ENCODE peak calls at places on chromosomes 1 and 21, in seven cellular contexts. S is neural crest cell, A is cardiac fibroblast, X is AG10803, J is mesothelial cell of epicardium, Y is hepatocyte, L is RWPE1. I is an unnamed sample.

GRCh38 chr1:56002272-56002671 is 577.1 kb downstream of the PLPP3 start:
- DNase-seq in S (no peak), A (no peak), X (no peak), J (no peak), Y (no peak), L (no peak), I (no peak)

GRCh38 chr1:145782166-145783099 is 41.5 kb downstream of the RNF115 start:
- DNase-seq in S (no peak), A (peak), X (peak), J (no peak), Y (no peak), L (peak), I (no peak)

GRCh38 chr21:21385404-21385803 is 387.2 kb downstream of the NCAM2 start:
- DNase-seq in S (no peak), A (peak), X (no peak), J (no peak), Y (no peak), L (no peak), I (no peak)

GRCh38 chr1:55445416-55445815 is 230.3 kb upstream of the USP24 start:
- DNase-seq in S (no peak), A (no peak), X (no peak), J (no peak), Y (no peak), L (no peak), I (peak)

GRCh38 chr1:226979115-226979516 is 39.0 kb downstream of the COQ8A start:
- DNase-seq in S (no peak), A (no peak), X (no peak), J (no peak), Y (no peak), L (no peak), I (no peak)

GRCh38 chr1:46687095-46687659 is 15.5 kb downstream of the TEX38 start:
- DNase-seq in S (no peak), A (peak), X (peak), J (peak), Y (peak), L (no peak), I (no peak)

GRCh38 chr1:41239988-41240610 is 2.0 kb downstream of the SCMH1 start:
- DNase-seq in S (no peak), A (peak), X (peak), J (no peak), Y (peak), L (peak), I (no peak)

GRCh38 chr1:65799601-65800000 is 6.9 kb downstream of the PDE4B start:
- DNase-seq in S (no peak), A (no peak), X (no peak), J (no peak), Y (no peak), L (no peak), I (no peak)

GRCh38 chr1:12013317-12013588 is 6.0 kb upstream of the MIIP start:
- DNase-seq in S (no peak), A (no peak), X (no peak), J (no peak), Y (no peak), L (no peak), I (no peak)

GRCh38 chr1:168867941-168868634 is 139.1 kb upstream of the DPT start:
- DNase-seq in S (no peak), A (no peak), X (no peak), J (no peak), Y (no peak), L (no peak), I (no peak)

GRCh38 chr1:46394108-46394871 is at the start of gene FAAH:
- DNase-seq in S (peak), A (peak), X (peak), J (peak), Y (peak), L (no peak), I (peak)

GRCh38 chr1:3453891-3454810 is at the start of gene ARHGEF16:
- DNase-seq in S (peak), A (peak), X (no peak), J (peak), Y (peak), L (peak), I (no peak)

GRCh38 chr1:200038987-200039848 is 11.7 kb downstream of the NR5A2 start:
- DNase-seq in S (no peak), A (peak), X (peak), J (no peak), Y (peak), L (peak), I (peak)

GRCh38 chr21:21997390-21998333 is 999.5 kb downstream of the NCAM2 start:
- DNase-seq in S (no peak), A (no peak), X (no peak), J (no peak), Y (peak), L (no peak), I (peak)

GRCh38 chr1:9503001-9503675 is 36.1 kb upstream of the SLC25A33 start:
- DNase-seq in S (no peak), A (no peak), X (no peak), J (no peak), Y (no peak), L (no peak), I (no peak)

GRCh38 chr1:79617777-79618176 is 611.2 kb upstream of the ADGRL4 start:
- DNase-seq in S (no peak), A (peak), X (no peak), J (no peak), Y (no peak), L (no peak), I (no peak)

GRCh38 chr1:45913183-45913924 is 109.9 kb downstream of the MAST2 start:
- DNase-seq in S (no peak), A (peak), X (peak), J (no peak), Y (peak), L (no peak), I (peak)

GRCh38 chr1:94773931-94774422 is 46.2 kb upstream of the SLC44A3 start:
- DNase-seq in S (no peak), A (peak), X (peak), J (no peak), Y (peak), L (peak), I (no peak)

GRCh38 chr1:201584510-201584991 is 45.6 kb downstream of the NAV1 start:
- DNase-seq in S (no peak), A (peak), X (peak), J (no peak), Y (peak), L (no peak), I (no peak)

GRCh38 chr1:239814306-239814881 is 277.3 kb upstream of the FMN2 start:
- DNase-seq in S (no peak), A (peak), X (peak), J (no peak), Y (peak), L (peak), I (peak)

GRCh38 chr1:161382214-161383019 is 14.7 kb upstream of the CFAP126 start:
- DNase-seq in S (no peak), A (peak), X (peak), J (no peak), Y (peak), L (peak), I (no peak)

GRCh38 chr1:29317063-29317915 is 81.0 kb downstream of the PTPRU start:
- DNase-seq in S (no peak), A (no peak), X (no peak), J (no peak), Y (no peak), L (no peak), I (no peak)

GRCh38 chr1:88922214-88922613 is 30.8 kb upstream of the GTF2B start:
- DNase-seq in S (no peak), A (no peak), X (no peak), J (no peak), Y (no peak), L (no peak), I (no peak)

GRCh38 chr1:82154231-82154630 is 353.5 kb downstream of the ADGRL2 start:
- DNase-seq in S (no peak), A (no peak), X (no peak), J (no peak), Y (no peak), L (no peak), I (no peak)

GRCh38 chr1:165006843-165007242 is 349.7 kb downstream of the LMX1A start:
- DNase-seq in S (no peak), A (no peak), X (no peak), J (no peak), Y (no peak), L (no peak), I (no peak)

GRCh38 chr1:113783254-113784103 is 24.2 kb upstream of the PHTF1 start:
- DNase-seq in S (no peak), A (peak), X (peak), J (no peak), Y (no peak), L (no peak), I (peak)

GRCh38 chr1:1264868-1265272 is 8.8 kb downstream of the UBE2J2 start:
- DNase-seq in S (no peak), A (peak), X (peak), J (no peak), Y (no peak), L (peak), I (peak)

GRCh38 chr1:65467536-65467935 is 47.1 kb downstream of the LEPR start:
- DNase-seq in S (peak), A (peak), X (no peak), J (no peak), Y (peak), L (no peak), I (no peak)

GRCh38 chr1:19310720-19311502 is 1.0 kb downstream of the AKR7A2 start:
- DNase-seq in S (no peak), A (no peak), X (no peak), J (no peak), Y (no peak), L (no peak), I (peak)

GRCh38 chr1:215568287-215568692 is 1.2 kb downstream of the KCTD3 start:
- DNase-seq in S (no peak), A (peak), X (peak), J (no peak), Y (peak), L (peak), I (no peak)

GRCh38 chr1:205596876-205597275 is 34.9 kb downstream of the ELK4 start:
- DNase-seq in S (no peak), A (no peak), X (no peak), J (no peak), Y (no peak), L (no peak), I (no peak)
- TF ChIP-seq CTCF in S (no peak), A (no peak), X (no peak), J (no peak), Y (no peak), L (no peak), I (no peak)

GRCh38 chr1:52343982-52344381 is 22.0 kb downstream of the CC2D1B start:
- DNase-seq in S (no peak), A (no peak), X (no peak), J (no peak), Y (no peak), L (no peak), I (no peak)

GRCh38 chr1:52352690-52353089 is 13.3 kb downstream of the CC2D1B start:
- DNase-seq in S (no peak), A (no peak), X (no peak), J (no peak), Y (no peak), L (no peak), I (no peak)

GRCh38 chr1:52346653-52347052 is 19.4 kb downstream of the CC2D1B start:
- DNase-seq in S (no peak), A (no peak), X (no peak), J (no peak), Y (no peak), L (no peak), I (no peak)

GRCh38 chr1:52345252-52345651 is 20.8 kb downstream of the CC2D1B start:
- DNase-seq in S (no peak), A (no peak), X (no peak), J (no peak), Y (no peak), L (no peak), I (no peak)

GRCh38 chr1:52348704-52349301 is 17.2 kb downstream of the CC2D1B start:
- DNase-seq in S (no peak), A (peak), X (peak), J (no peak), Y (peak), L (peak), I (no peak)
- TF ChIP-seq CTCF in S (peak), A (peak), X (peak), J (no peak), Y (peak), L (no peak), I (no peak)

GRCh38 chr1:116854294-116854693 is 55.4 kb upstream of the PTGFRN start:
- DNase-seq in S (no peak), A (no peak), X (no peak), J (no peak), Y (no peak), L (peak), I (no peak)
- TF ChIP-seq CTCF in S (no peak), A (no peak), X (no peak), J (no peak), Y (no peak), L (peak), I (no peak)

DNA sequence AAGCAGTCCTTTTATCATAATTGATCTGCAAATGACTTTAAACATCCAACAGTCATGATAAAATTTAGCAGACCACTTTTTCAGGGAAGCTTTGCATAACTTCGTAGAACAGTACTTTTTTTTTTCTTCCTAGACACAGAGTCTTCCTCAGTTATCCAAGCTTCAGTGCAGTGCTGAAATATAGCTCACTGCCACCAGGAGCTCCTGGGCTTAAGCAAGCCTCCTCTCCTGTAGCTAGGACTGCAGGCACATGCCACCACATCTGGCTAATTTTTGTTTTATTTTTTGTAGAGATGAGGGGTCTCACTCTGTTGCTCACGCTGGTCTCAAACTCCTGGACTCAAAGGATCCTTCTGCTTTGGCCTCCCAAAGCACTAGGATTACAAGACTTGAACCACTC is 3.8 kb downstream of the F13B start:
- DNase-seq in S (no peak), A (no peak), X (no peak), J (no peak), Y (no peak), L (no peak), I (no peak)
- TF ChIP-seq CTCF in S (no peak), A (no peak), X (peak), J (no peak), Y (no peak), L (no peak), I (no peak)

GRCh38 chr1:180507826-180508724 is 5.7 kb upstream of the ACBD6 start:
- DNase-seq in S (no peak), A (peak), X (peak), J (no peak), Y (no peak), L (no peak), I (peak)
- TF ChIP-seq CTCF in S (no peak), A (no peak), X (no peak), J (no peak), Y (peak), L (no peak), I (no peak)

GRCh38 chr1:69706473-69706872 is 138.8 kb downstream of the LRRC7 start:
- DNase-seq in S (no peak), A (no peak), X (no peak), J (no peak), Y (no peak), L (no peak), I (no peak)

GRCh38 chr1:69702085-69702484 is 134.4 kb downstream of the LRRC7 start:
- DNase-seq in S (no peak), A (no peak), X (no peak), J (no peak), Y (no peak), L (peak), I (no peak)

GRCh38 chr1:69697343-69697742 is 129.6 kb downstream of the LRRC7 start:
- DNase-seq in S (no peak), A (no peak), X (no peak), J (no peak), Y (no peak), L (no peak), I (no peak)

DNA sequence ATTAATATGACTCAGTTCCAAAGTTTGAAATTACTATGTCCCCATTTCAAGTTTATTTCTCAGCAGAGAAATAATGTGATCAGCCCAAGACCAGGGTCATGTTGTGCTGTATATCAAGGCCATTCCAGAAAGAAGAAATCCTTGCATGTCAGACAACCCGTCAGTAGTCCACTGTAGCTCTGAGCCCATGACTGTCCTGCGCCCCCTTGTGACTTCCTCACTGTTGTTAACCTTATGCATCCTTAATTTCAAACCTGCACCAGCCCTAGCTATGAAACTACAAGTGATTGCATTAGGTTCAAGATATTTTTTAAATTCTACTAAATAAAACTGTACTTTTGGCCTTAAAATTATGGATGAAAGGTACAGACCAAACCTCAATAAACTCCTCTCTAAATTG is 133.0 kb downstream of the LRRC7 start:
- DNase-seq in S (peak), A (peak), X (peak), J (no peak), Y (peak), L (no peak), I (peak)
- TF ChIP-seq CTCF in S (peak), A (peak), X (peak), J (no peak), Y (peak), L (no peak), I (no peak)